ENCODE peak calls at places on chromosomes 13 and 19, in ten cellular contexts. M, N, X, V, Q, T, K, C, L and F are unnamed samples.

GRCh38 chr13:34627905-34628682 is 314.0 kb upstream of the NBEA start:
- DNase-seq in V (no peak), T (no peak), X (no peak), K (no peak), C (no peak), M (no peak), L (no peak), N (no peak), Q (no peak), F (no peak)

GRCh38 chr19:46976845-46977320 is 42.8 kb upstream of the NPAS1 start:
- DNase-seq in C (peak; percentile 51), L (no peak), V (peak; percentile 52), N (peak; percentile 90), Q (peak; percentile 55), X (no peak), K (no peak), M (peak; percentile 74), T (no peak), F (peak; percentile 65)

GRCh38 chr13:20001351-20001750 is 42.8 kb downstream of the ZMYM2 start:
- DNase-seq in T (no peak), M (no peak), V (no peak), L (no peak), K (no peak), C (no peak), N (no peak), X (no peak), Q (peak; percentile 21), F (no peak)

GRCh38 chr19:3365447-3366103 is 808 bp upstream of the NFIC start:
- DNase-seq in K (no peak), C (peak; percentile 79), X (peak; percentile 96), Q (peak; percentile 66), T (peak; percentile 67), V (peak; percentile 73), M (no peak), N (peak; percentile 87), L (no peak), F (peak; percentile 73)

GRCh38 chr13:50292082-50292481 is 276.8 kb downstream of the KCNRG start:
- DNase-seq in Q (no peak), C (no peak), K (no peak), N (no peak), L (no peak), V (no peak), X (no peak), M (no peak), T (no peak), F (no peak)

GRCh38 chr19:19488041-19488874 is 27.1 kb downstream of the TSSK6 start:
- DNase-seq in C (peak; percentile 81), Q (no peak), T (no peak), L (no peak), N (peak; percentile 53), V (no peak), M (peak; percentile 71), K (no peak), X (peak; percentile 81), F (no peak)

GRCh38 chr13:100533588-100534041 is 55.0 kb downstream of the GGACT start:
- DNase-seq in K (no peak), C (no peak), T (no peak), L (no peak), M (no peak), X (peak; percentile 66), V (no peak), Q (no peak), N (no peak), F (no peak)

GRCh38 chr13:94435604-94436226 is 43.8 kb downstream of the DCT start:
- DNase-seq in T (peak; percentile 49), K (peak; percentile 29), L (peak; percentile 11), X (peak; percentile 82), V (no peak), M (peak; percentile 36), C (no peak), N (peak; percentile 57), Q (peak; percentile 58), F (peak; percentile 75)

GRCh38 chr13:46934749-46935148 is 37.9 kb upstream of the HTR2A start:
- DNase-seq in L (no peak), N (no peak), C (no peak), V (no peak), X (peak; percentile 13), M (no peak), Q (no peak), T (peak; percentile 30), K (no peak), F (peak; percentile 3)

GRCh38 chr19:55092423-55093318 is 17.0 kb downstream of the EPS8L1 start:
- DNase-seq in T (no peak), L (no peak), V (no peak), M (peak; percentile 6), Q (no peak), C (peak; percentile 43), N (no peak), X (peak; percentile 84), K (no peak), F (no peak)

GRCh38 chr13:113876341-113877148 is 12.7 kb upstream of the GAS6 start:
- DNase-seq in L (no peak), K (no peak), C (no peak), T (no peak), N (no peak), X (peak; percentile 68), V (no peak), Q (no peak), M (no peak), F (no peak)

GRCh38 chr13:44435142-44435982 is 61.7 kb downstream of the SERP2 start:
- DNase-seq in X (peak; percentile 95), T (peak; percentile 96), N (peak; percentile 99), C (peak; percentile 95), M (peak; percentile 91), K (peak; percentile 98), Q (peak; percentile 98), L (peak; percentile 97), V (peak; percentile 95), F (peak; percentile 99)
- H3K4me3 ChIP-seq in X (peak overlapping the region; percentile 84), T (peak overlapping the region; percentile 62), N (peak overlapping the region; percentile 74), C (peak overlapping the region; percentile 40), M (peak overlapping the region; percentile 55), K (peak overlapping the region; percentile 62), Q (peak overlapping the region; percentile 77), L (peak overlapping the region; percentile 79), V (peak overlapping the region; percentile 87), F (peak overlapping the region; percentile 77)

GRCh38 chr13:60363288-60363687 is 33.7 kb upstream of the TDRD3 start:
- DNase-seq in N (no peak), C (no peak), X (no peak), Q (no peak), T (no peak), K (no peak), L (no peak), M (no peak), V (no peak), F (peak; percentile 24)

GRCh38 chr13:60370343-60370742 is 26.7 kb upstream of the TDRD3 start:
- DNase-seq in X (no peak), V (no peak), C (no peak), N (no peak), K (no peak), L (no peak), T (peak; percentile 30), M (no peak), Q (no peak), F (no peak)

GRCh38 chr13:60372141-60372540 is 24.9 kb upstream of the TDRD3 start:
- DNase-seq in N (no peak), C (no peak), T (no peak), Q (no peak), K (no peak), V (no peak), M (no peak), L (no peak), X (no peak), F (no peak)

GRCh38 chr13:60369242-60369641 is 27.8 kb upstream of the TDRD3 start:
- DNase-seq in Q (peak; percentile 2), T (no peak), L (no peak), C (no peak), K (no peak), X (no peak), M (no peak), V (no peak), N (peak; percentile 2), F (peak; percentile 27)
- TF ChIP-seq CTCF in Q (peak; percentile 23), T (no peak), L (peak; percentile 43), C (no peak), K (peak; percentile 8), X (peak; percentile 35), M (no peak), V (no peak), N (peak; percentile 25), F (no peak)

DNA sequence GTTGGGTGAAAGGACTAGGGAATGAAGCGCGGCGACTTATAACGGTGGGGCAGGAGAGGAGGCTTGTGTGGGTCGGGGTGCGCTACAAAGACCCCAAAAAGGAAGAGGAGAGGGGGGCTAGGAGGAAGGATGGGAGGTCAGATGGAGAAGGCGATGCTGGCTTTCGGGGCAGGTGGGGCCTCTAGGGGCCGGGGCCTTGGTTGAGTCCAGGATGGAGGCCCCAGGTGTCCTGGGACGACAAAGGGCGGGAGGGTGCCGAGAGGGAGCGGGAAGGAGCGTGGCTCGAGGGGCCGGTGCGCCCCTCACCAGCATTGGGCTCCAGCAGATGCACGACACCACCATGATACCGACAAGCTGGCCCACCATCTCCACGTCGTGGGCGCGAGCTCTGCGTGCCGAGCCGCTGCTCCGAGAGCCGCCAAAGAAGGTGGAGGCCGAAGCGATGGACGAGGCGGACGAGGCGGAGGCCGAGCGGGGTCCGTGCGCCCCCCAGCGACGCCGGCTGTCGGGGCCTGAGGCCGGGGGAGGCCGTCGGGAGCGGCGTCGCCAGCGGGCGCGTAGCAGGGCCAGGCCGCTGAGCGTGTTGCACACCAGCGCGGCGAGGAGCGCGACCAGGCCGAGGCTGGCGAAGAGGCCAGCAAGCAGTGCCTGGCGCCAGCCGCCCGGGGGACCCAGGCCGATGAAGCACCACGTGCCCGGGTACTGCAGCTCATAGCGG is 1.9 kb downstream of the PTGER1 start:
- DNase-seq in Q (no peak), L (no peak), N (peak; percentile 55), T (no peak), V (no peak), K (no peak), M (peak; percentile 12), X (peak; percentile 75), C (no peak), F (no peak)
- H3K4me3 ChIP-seq in Q (no peak overlapping the region), L (no peak overlapping the region), N (no peak overlapping the region), T (no peak overlapping the region), V (no peak overlapping the region), K (no peak overlapping the region), M (no peak overlapping the region), X (no peak overlapping the region), C (no peak overlapping the region), F (no peak overlapping the region)

GRCh38 chr13:37076818-37077217 is 17.3 kb upstream of the SUPT20H start:
- DNase-seq in Q (no peak), C (no peak), L (no peak), K (no peak), T (no peak), X (no peak), V (no peak), N (no peak), M (no peak), F (no peak)

GRCh38 chr13:37075164-37075563 is 15.7 kb upstream of the SUPT20H start:
- DNase-seq in N (no peak), C (no peak), Q (no peak), V (no peak), T (no peak), X (no peak), M (no peak), K (no peak), L (no peak), F (no peak)

GRCh38 chr13:37072024-37072423 is 12.5 kb upstream of the SUPT20H start:
- DNase-seq in L (no peak), K (no peak), N (no peak), V (no peak), Q (no peak), T (no peak), C (no peak), M (no peak), X (no peak), F (no peak)

GRCh38 chr13:37070956-37071355 is 11.5 kb upstream of the SUPT20H start:
- DNase-seq in N (no peak), T (no peak), M (no peak), C (no peak), V (no peak), X (no peak), K (no peak), L (no peak), Q (peak; percentile 26), F (no peak)

GRCh38 chr13:37074703-37075102 is 15.2 kb upstream of the SUPT20H start:
- DNase-seq in N (peak; percentile 47), T (no peak), L (no peak), C (no peak), Q (peak; percentile 49), M (no peak), V (no peak), X (no peak), K (no peak), F (peak; percentile 67)
- TF ChIP-seq CTCF in N (no peak), T (no peak), L (peak; percentile 42), C (no peak), Q (peak; percentile 54), M (no peak), V (peak; percentile 43), X (peak; percentile 52), K (no peak), F (peak; percentile 40)